ENCODE peak calls at places on chromosomes 13 and 19, in eight cellular contexts. Z is endothelial cell of umbilical vein; H is left ventricle myocardium inferior; V is pancreas; M is heart right ventricle; I is CD8-positive, alpha-beta T cell; D is Peyer's patch; W is ovary. B is an unnamed sample.

GRCh38 chr19:50626011-50626410 is 13.7 kb downstream of the SYT3 start:
- DNase-seq in M (no peak), H (no peak), Z (no peak), I (no peak), W (no peak), V (no peak), D (no peak), B (no peak)

GRCh38 chr13:52446265-52446664 is 4.2 kb downstream of the VPS36 start:
- DNase-seq in Z (no peak), D (no peak), V (no peak), I (no peak), H (no peak), M (no peak), W (no peak), B (no peak)

GRCh38 chr19:10510301-10510802 is 6.9 kb downstream of the S1PR5 start:
- DNase-seq in V (peak; percentile 68), H (no peak), W (no peak), M (no peak), I (peak; percentile 70), Z (no peak), D (peak; percentile 29), B (no peak)

GRCh38 chr13:98199480-98199879 is 22.4 kb upstream of the RNF113B start:
- DNase-seq in I (no peak), Z (no peak), H (no peak), D (no peak), V (no peak), M (no peak), W (no peak), B (no peak)

GRCh38 chr19:18091217-18091608 is 4.5 kb upstream of the IL12RB1 start:
- DNase-seq in M (peak; percentile 32), D (peak; percentile 94), I (peak; percentile 78), H (peak; percentile 52), Z (no peak), W (no peak), V (no peak), B (no peak)

GRCh38 chr19:45144431-45145269 is 16.1 kb downstream of the NKPD1 start:
- DNase-seq in V (peak; percentile 72), I (no peak), D (no peak), M (no peak), W (no peak), H (no peak), Z (no peak), B (no peak)

GRCh38 chr13:26471807-26472206 is 85.7 kb upstream of the WASF3 start:
- DNase-seq in D (no peak), H (no peak), W (no peak), M (no peak), Z (no peak), V (no peak), I (no peak), B (no peak)

GRCh38 chr13:64293923-64294322 is 2878.3 kb upstream of the PCDH20 start:
- DNase-seq in V (no peak), I (no peak), D (no peak), W (no peak), H (no peak), M (no peak), Z (no peak), B (no peak)

GRCh38 chr19:43534811-43535761 is 2.1 kb downstream of the ZNF575 start:
- DNase-seq in V (peak; percentile 85), I (peak; percentile 40), H (peak; percentile 70), Z (peak; percentile 66), D (peak; percentile 56), M (peak; percentile 68), W (peak; percentile 74), B (peak; percentile 56)

GRCh38 chr19:51654783-51655182 is 8.2 kb upstream of the SIGLEC14 start:
- DNase-seq in Z (no peak), D (no peak), I (no peak), W (no peak), V (no peak), M (no peak), H (no peak), B (no peak)

GRCh38 chr19:8088752-8089663 is 36.4 kb downstream of the CCL25 start:
- DNase-seq in Z (no peak), I (no peak), M (no peak), V (no peak), W (no peak), D (no peak), H (no peak), B (no peak)

GRCh38 chr19:3782903-3783302 is 3.3 kb downstream of the MATK start:
- DNase-seq in M (no peak), D (no peak), I (no peak), Z (no peak), W (no peak), H (no peak), V (no peak), B (no peak)

GRCh38 chr19:7883105-7883504 is 5.2 kb upstream of the LRRC8E start:
- DNase-seq in W (no peak), V (no peak), I (no peak), D (no peak), M (no peak), H (no peak), Z (no peak), B (no peak)

GRCh38 chr19:18194554-18195238 is 1.7 kb downstream of the MPV17L2 start:
- DNase-seq in M (no peak), I (peak; percentile 37), H (no peak), Z (peak; percentile 11), W (peak; percentile 79), V (peak; percentile 76), D (peak; percentile 58), B (peak; percentile 42)

GRCh38 chr13:73957889-73958288 is 176.3 kb downstream of the KLF12 start:
- DNase-seq in M (no peak), I (no peak), Z (no peak), H (no peak), D (no peak), W (no peak), V (no peak), B (no peak)

GRCh38 chr13:79679334-79679733 is 198.4 kb downstream of the NDFIP2 start:
- DNase-seq in W (peak; percentile 63), Z (peak; percentile 83), M (peak; percentile 77), H (peak; percentile 51), I (peak; percentile 9), V (peak; percentile 55), D (peak; percentile 50), B (peak; percentile 58)

GRCh38 chr19:15643387-15643786 is 2.7 kb downstream of the CYP4F3 start:
- DNase-seq in H (no peak), M (no peak), V (no peak), Z (no peak), I (no peak), D (no peak), W (no peak), B (no peak)
- H3K9me3 ChIP-seq in H (peaks cover 10% of the 10 kb centered on the region), M (no peaks in the 10 kb centered on the region), V (no peaks in the 10 kb centered on the region), Z (no peaks in the 10 kb centered on the region), I (no peaks in the 10 kb centered on the region), D (no peaks in the 10 kb centered on the region), W (peaks cover 4% of the 10 kb centered on the region), B (no peaks in the 10 kb centered on the region)

DNA sequence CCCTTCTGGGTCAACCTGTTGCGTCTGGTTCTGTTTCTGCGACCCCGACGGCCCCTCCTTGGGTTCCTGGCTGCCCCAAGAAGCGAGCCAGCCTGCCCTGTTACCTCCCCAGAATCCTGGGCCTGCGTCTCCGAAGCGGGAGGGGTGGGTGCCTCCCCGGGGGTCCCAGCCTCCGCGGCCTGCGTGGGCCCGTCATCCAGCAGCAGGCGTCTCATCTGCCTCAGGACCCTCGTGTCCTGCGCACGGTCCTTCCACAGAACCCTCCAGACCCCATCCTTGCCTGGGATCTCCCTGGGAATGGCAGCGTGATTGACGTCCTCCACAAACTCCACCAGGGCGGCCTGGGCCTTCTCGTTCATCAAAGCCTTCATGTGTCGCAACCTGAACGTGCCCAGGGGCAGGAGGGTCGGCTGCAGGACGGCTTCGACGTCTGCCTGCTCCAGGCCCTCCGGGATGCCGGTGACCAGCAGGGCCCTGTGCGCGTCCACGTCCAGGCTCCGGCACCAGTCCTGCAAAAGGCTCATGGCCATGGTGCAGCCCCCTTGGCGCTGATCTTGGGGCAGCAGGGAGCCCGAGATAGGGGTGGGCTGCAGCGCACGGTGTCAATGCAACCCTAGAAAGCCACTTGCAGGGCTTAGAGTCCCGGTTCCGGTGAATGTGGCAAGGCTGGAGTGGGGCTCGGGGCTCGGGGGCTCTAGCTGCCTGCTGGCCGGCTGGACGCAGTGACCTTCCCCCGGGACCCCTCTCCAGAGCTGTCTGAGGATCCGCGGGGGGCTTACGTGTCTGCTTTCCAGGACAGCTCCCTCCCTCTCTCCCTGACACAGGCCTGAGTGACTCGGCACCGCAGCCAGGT is 505 bp downstream of the PNMA8B start:
- DNase-seq in I (no peak), M (no peak), V (peak; percentile 67), W (no peak), D (no peak), H (no peak), Z (no peak), B (no peak)
- H3K27me3 ChIP-seq in I (peaks cover 30% of the 10 kb centered on the region), M (peaks cover 26% of the 10 kb centered on the region), V (no peaks in the 10 kb centered on the region), W (no peaks in the 10 kb centered on the region), D (peaks cover 4% of the 10 kb centered on the region), H (peaks cover 56% of the 10 kb centered on the region), Z (peaks cover 57% of the 10 kb centered on the region), B (no peaks in the 10 kb centered on the region)

GRCh38 chr13:110520431-110521295 is 40.9 kb downstream of the RAB20 start:
- DNase-seq in I (no peak), D (peak; percentile 37), W (peak; percentile 49), H (peak; percentile 73), Z (no peak), V (peak; percentile 71), M (peak; percentile 75), B (no peak)
- H3K4me1 ChIP-seq in I (peaks cover 15% of the 10 kb centered on the region), D (peaks cover 10% of the 10 kb centered on the region), W (peaks cover 3% of the 10 kb centered on the region), H (peaks cover 54% of the 10 kb centered on the region), Z (no peaks in the 10 kb centered on the region), V (peaks cover 26% of the 10 kb centered on the region), M (peaks cover 36% of the 10 kb centered on the region), B (no peaks in the 10 kb centered on the region)

GRCh38 chr19:58117841-58118575 is 20.0 kb upstream of the ZSCAN18 start:
- DNase-seq in H (no peak), Z (no peak), W (peak; percentile 19), M (peak; percentile 16), V (no peak), D (no peak), I (no peak), B (no peak)
- H3K9me3 ChIP-seq in H (peaks cover 100% of the 10 kb centered on the region), Z (peaks cover 2% of the 10 kb centered on the region), W (peaks cover 51% of the 10 kb centered on the region), M (peaks cover 70% of the 10 kb centered on the region), V (no peaks in the 10 kb centered on the region), D (peaks cover 71% of the 10 kb centered on the region), I (peaks cover 23% of the 10 kb centered on the region), B (peaks cover 4% of the 10 kb centered on the region)

DNA sequence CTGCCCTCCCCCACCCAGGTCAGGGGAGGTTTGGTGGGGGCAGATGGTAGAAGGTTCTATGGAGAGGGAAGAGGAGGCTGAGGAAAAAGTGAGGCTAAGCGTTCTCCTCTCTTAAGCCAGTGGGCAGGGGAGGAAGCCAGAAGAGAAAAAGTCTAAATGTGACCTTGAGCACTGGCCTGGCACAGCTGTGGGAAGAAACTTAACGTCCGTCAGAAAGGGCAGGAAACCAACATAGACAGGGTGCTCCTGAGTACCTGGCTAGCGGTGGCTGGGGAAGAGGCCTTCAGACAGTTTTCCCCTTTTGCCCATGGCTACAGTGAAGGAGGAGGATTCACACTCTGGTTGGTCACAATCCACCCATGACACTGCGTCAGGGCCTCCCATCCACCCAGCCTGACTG is 19.5 kb upstream of the POU2F2 start:
- DNase-seq in H (no peak), Z (no peak), V (no peak), M (no peak), D (no peak), I (no peak), W (no peak), B (no peak)
- H3K27me3 ChIP-seq in H (peaks cover 99% of the 10 kb centered on the region), Z (peaks cover 26% of the 10 kb centered on the region), V (no peaks in the 10 kb centered on the region), M (peaks cover 79% of the 10 kb centered on the region), D (peaks cover 4% of the 10 kb centered on the region), I (no peaks in the 10 kb centered on the region), W (no peaks in the 10 kb centered on the region), B (peaks cover 34% of the 10 kb centered on the region)